ENCODE peak calls at places on chromosome 19, in ten cellular contexts. One of them, this sample, is unnamed.

GRCh38 chr19:39202998-39203355 is 1.1 kb downstream of the SYCN start:
- DNase-seq in esophagus squamous epithelium: no peak
- DNase-seq in lower lobe of right lung: no peak
- DNase-seq in dorsolateral prefrontal cortex: no peak
- DNase-seq in heart right ventricle: no peak
- DNase-seq in left ventricle myocardium inferior: no peak
- DNase-seq in colonic mucosa: no peak
- DNase-seq in lung: no peak
- DNase-seq in cardiac muscle cell: no peak
- DNase-seq in AG04450: no peak
- DNase-seq in this sample: no peak

GRCh38 chr19:38946229-38947010 is 15.7 kb downstream of the MRPS12 start:
- DNase-seq in esophagus squamous epithelium: no peak
- DNase-seq in lower lobe of right lung: no peak
- DNase-seq in dorsolateral prefrontal cortex: no peak
- DNase-seq in heart right ventricle: no peak
- DNase-seq in left ventricle myocardium inferior: no peak
- DNase-seq in colonic mucosa: no peak
- DNase-seq in lung: no peak
- DNase-seq in cardiac muscle cell: no peak
- DNase-seq in AG04450: no peak
- DNase-seq in this sample: no peak

GRCh38 chr19:18291590-18292459 is 10.4 kb upstream of the JUND start:
- DNase-seq in esophagus squamous epithelium: peak; percentile 52
- DNase-seq in lower lobe of right lung: peak; percentile 95
- DNase-seq in dorsolateral prefrontal cortex: peak; percentile 58
- DNase-seq in heart right ventricle: peak; percentile 87
- DNase-seq in left ventricle myocardium inferior: peak; percentile 86
- DNase-seq in colonic mucosa: peak; percentile 88
- DNase-seq in lung: peak; percentile 90
- DNase-seq in cardiac muscle cell: peak; percentile 85
- DNase-seq in AG04450: no peak
- DNase-seq in this sample: peak; percentile 88

GRCh38 chr19:41408256-41408655 is 10.6 kb downstream of the BCKDHA start:
- DNase-seq in esophagus squamous epithelium: no peak
- DNase-seq in lower lobe of right lung: no peak
- DNase-seq in dorsolateral prefrontal cortex: no peak
- DNase-seq in heart right ventricle: no peak
- DNase-seq in left ventricle myocardium inferior: no peak
- DNase-seq in colonic mucosa: no peak
- DNase-seq in lung: no peak
- DNase-seq in cardiac muscle cell: no peak
- DNase-seq in AG04450: no peak
- DNase-seq in this sample: no peak

GRCh38 chr19:18304496-18305312 is 18.2 kb downstream of the LSM4 start:
- DNase-seq in esophagus squamous epithelium: no peak
- DNase-seq in lower lobe of right lung: peak; percentile 85
- DNase-seq in dorsolateral prefrontal cortex: peak; percentile 59
- DNase-seq in heart right ventricle: peak; percentile 89
- DNase-seq in left ventricle myocardium inferior: peak; percentile 89
- DNase-seq in colonic mucosa: peak; percentile 67
- DNase-seq in lung: peak; percentile 78
- DNase-seq in cardiac muscle cell: peak; percentile 68
- DNase-seq in AG04450: no peak
- DNase-seq in this sample: peak; percentile 81

GRCh38 chr19:52992109-52993004 is 21.4 kb upstream of the ERVV-1 start:
- DNase-seq in esophagus squamous epithelium: no peak
- DNase-seq in lower lobe of right lung: no peak
- DNase-seq in dorsolateral prefrontal cortex: no peak
- DNase-seq in heart right ventricle: peak; percentile 22
- DNase-seq in left ventricle myocardium inferior: peak; percentile 18
- DNase-seq in colonic mucosa: peak; percentile 32
- DNase-seq in lung: no peak
- DNase-seq in cardiac muscle cell: peak; percentile 13
- DNase-seq in AG04450: no peak
- DNase-seq in this sample: no peak

GRCh38 chr19:2294377-2295335 is 12.7 kb upstream of the PEAK3 start:
- DNase-seq in esophagus squamous epithelium: no peak
- DNase-seq in lower lobe of right lung: no peak
- DNase-seq in dorsolateral prefrontal cortex: no peak
- DNase-seq in heart right ventricle: no peak
- DNase-seq in left ventricle myocardium inferior: no peak
- DNase-seq in colonic mucosa: no peak
- DNase-seq in lung: no peak
- DNase-seq in cardiac muscle cell: no peak
- DNase-seq in AG04450: no peak
- DNase-seq in this sample: peak; percentile 66

GRCh38 chr19:55642153-55643002 is 1.1 kb upstream of the ZNF581 start:
- DNase-seq in esophagus squamous epithelium: no peak
- DNase-seq in lower lobe of right lung: peak; percentile 65
- DNase-seq in dorsolateral prefrontal cortex: no peak
- DNase-seq in heart right ventricle: peak; percentile 35
- DNase-seq in left ventricle myocardium inferior: no peak
- DNase-seq in colonic mucosa: peak; percentile 57
- DNase-seq in lung: no peak
- DNase-seq in cardiac muscle cell: peak; percentile 50
- DNase-seq in AG04450: no peak
- DNase-seq in this sample: peak; percentile 42

GRCh38 chr19:39129116-39129515 is 3.5 kb downstream of the PAK4 start:
- DNase-seq in esophagus squamous epithelium: no peak
- DNase-seq in lower lobe of right lung: no peak
- DNase-seq in dorsolateral prefrontal cortex: no peak
- DNase-seq in heart right ventricle: no peak
- DNase-seq in left ventricle myocardium inferior: no peak
- DNase-seq in colonic mucosa: no peak
- DNase-seq in lung: no peak
- DNase-seq in cardiac muscle cell: no peak
- DNase-seq in AG04450: no peak
- DNase-seq in this sample: no peak

DNA sequence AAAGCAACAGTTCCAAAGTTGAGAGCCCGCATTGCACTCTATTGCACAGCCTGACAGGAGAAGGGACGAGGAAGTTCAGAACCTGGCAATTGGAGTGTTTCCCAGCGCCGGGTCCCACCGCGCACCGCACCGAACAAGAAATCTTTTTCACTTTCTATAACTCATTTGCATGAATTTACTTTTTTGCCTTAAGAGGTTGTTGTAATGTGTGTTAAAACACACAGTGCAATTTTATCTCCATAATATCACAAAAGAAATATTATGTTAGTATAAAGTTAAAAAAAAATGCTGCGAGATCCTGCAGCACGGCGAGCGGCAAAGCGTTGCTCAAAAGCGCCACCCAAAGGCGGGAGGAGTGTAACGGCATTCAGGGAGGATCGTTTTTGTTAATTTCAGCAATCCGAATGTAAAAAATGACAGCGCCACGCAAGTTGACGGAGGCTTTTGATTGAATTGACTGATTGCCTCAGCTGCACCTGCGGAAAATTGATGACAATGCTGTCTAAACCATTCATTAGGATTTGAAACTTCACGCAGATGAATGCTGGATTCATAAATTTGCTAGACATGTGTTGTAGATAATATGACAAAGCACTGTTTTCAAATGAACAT is 303.6 kb upstream of the ZNF507 start:
- DNase-seq in esophagus squamous epithelium: no peak
- DNase-seq in lower lobe of right lung: no peak
- DNase-seq in dorsolateral prefrontal cortex: peak; percentile 38
- DNase-seq in heart right ventricle: peak; percentile 57
- DNase-seq in left ventricle myocardium inferior: peak; percentile 27
- DNase-seq in colonic mucosa: peak; percentile 49
- DNase-seq in lung: peak; percentile 46
- DNase-seq in cardiac muscle cell: peak; percentile 69
- DNase-seq in AG04450: no peak
- DNase-seq in this sample: peak; percentile 69
- H3K4me3 ChIP-seq in esophagus squamous epithelium: peak overlapping the region; percentile 51
- H3K4me3 ChIP-seq in lower lobe of right lung: peak overlapping the region; percentile 49
- H3K4me3 ChIP-seq in dorsolateral prefrontal cortex: peak overlapping the region; percentile 16
- H3K4me3 ChIP-seq in heart right ventricle: peak overlapping the region; percentile 16
- H3K4me3 ChIP-seq in left ventricle myocardium inferior: peak overlapping the region; percentile 52
- H3K4me3 ChIP-seq in colonic mucosa: no peak overlapping the region
- H3K4me3 ChIP-seq in lung: no peak overlapping the region
- H3K4me3 ChIP-seq in cardiac muscle cell: peak overlapping the region; percentile 51
- H3K4me3 ChIP-seq in AG04450: no peak overlapping the region
- H3K4me3 ChIP-seq in this sample: peak overlapping the region; percentile 43

DNA sequence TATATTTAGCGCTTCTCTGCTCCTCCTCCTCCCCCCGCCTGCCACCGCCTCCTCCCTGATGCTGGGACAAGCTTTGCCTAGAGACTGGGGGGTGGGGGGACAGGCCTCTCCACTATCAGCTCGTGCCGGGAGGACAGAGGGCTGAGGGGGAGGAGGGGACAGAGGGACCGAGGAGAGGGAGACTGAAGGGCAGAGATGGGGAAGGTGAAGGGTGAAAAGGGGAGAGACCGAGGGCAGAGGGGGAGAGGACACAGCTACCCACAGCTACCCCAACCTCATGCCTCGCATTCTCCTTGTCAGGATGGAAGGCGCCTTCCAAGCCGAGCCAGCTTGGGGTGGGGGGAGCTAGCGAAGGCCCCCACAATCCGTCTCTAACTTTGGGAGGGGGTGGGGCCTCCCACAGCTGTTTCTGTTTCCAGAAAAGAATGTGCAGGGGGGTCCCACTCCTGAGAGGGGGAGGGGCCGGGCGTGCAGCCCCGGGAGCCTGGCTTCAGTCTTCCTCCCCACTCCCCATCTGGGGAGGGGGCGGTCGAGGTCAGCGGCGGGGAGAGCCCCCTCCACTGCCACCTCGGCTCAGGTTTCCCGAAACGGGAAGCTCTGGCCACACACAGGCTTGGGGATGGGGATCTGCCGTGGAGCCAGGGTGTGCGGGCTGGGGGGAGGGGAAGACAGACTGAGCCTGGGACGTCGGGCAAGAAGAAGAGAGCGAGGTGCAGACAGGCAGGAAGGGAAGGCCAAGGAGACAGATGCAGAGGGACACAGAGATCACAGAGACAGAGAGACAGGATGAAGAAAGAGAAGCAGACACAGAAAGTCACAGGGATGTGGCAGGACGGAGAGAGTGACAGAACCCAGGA is 1.6 kb downstream of the DACT3 start:
- DNase-seq in esophagus squamous epithelium: no peak
- DNase-seq in lower lobe of right lung: peak; percentile 51
- DNase-seq in dorsolateral prefrontal cortex: peak; percentile 51
- DNase-seq in heart right ventricle: peak; percentile 39
- DNase-seq in left ventricle myocardium inferior: no peak
- DNase-seq in colonic mucosa: peak; percentile 38
- DNase-seq in lung: no peak
- DNase-seq in cardiac muscle cell: peak; percentile 91
- DNase-seq in AG04450: no peak
- DNase-seq in this sample: peak; percentile 33
- H3K27me3 ChIP-seq in esophagus squamous epithelium: peaks cover 3% of the 10 kb centered on the region
- H3K27me3 ChIP-seq in lower lobe of right lung: peaks cover 34% of the 10 kb centered on the region
- H3K27me3 ChIP-seq in dorsolateral prefrontal cortex: no peaks in the 10 kb centered on the region
- H3K27me3 ChIP-seq in heart right ventricle: no peaks in the 10 kb centered on the region
- H3K27me3 ChIP-seq in left ventricle myocardium inferior: peaks cover 25% of the 10 kb centered on the region
- H3K27me3 ChIP-seq in colonic mucosa: peaks cover 30% of the 10 kb centered on the region
- H3K27me3 ChIP-seq in lung: no peaks in the 10 kb centered on the region
- H3K27me3 ChIP-seq in cardiac muscle cell: no peaks in the 10 kb centered on the region
- H3K27me3 ChIP-seq in AG04450: no peaks in the 10 kb centered on the region
- H3K27me3 ChIP-seq in this sample: no peaks in the 10 kb centered on the region

DNA sequence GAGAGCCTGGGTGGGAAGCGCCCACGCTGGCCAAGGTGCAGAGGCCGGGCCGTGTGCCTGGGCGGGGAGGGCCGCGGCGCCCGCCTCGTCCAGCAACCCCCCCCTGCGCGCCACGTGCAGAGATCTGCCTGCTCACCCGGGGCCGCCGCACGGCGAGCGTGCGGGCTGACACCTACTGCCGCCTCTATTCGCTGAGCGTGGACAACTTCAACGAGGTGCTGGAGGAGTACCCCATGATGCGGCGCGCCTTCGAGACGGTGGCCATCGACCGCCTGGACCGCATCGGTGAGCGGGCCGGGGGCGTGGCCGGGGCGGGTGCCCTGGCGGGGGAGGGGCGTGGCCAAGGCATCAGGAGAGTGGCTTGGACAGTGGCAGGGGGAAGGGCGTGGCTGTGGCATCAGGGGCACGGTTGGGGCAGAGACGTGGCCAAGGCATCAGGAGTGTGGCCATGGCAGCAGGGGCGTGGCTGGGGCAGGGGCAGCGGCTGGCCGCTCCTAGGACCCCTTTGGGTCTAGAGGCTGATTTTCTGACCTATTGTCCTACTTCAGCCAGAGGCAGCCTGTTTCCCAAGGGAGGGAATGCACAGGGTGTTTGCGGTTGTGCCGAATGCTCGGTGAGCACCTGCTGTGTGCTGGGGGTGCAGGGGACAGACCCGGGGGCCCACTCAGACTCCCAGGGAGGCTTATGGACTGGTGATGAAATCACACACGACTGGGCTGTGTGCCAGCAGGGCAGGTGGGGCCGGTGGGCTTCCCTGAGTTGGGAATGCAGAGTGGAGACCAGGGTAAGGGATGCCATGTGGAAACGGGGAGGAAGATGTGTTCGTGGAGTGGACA is 19.4 kb downstream of the POLRMT start:
- DNase-seq in esophagus squamous epithelium: no peak
- DNase-seq in lower lobe of right lung: no peak
- DNase-seq in dorsolateral prefrontal cortex: no peak
- DNase-seq in heart right ventricle: no peak
- DNase-seq in left ventricle myocardium inferior: no peak
- DNase-seq in colonic mucosa: no peak
- DNase-seq in lung: no peak
- DNase-seq in cardiac muscle cell: no peak
- DNase-seq in AG04450: no peak
- DNase-seq in this sample: no peak
- TF ChIP-seq CTCF in esophagus squamous epithelium: no peak
- TF ChIP-seq CTCF in lower lobe of right lung: no peak
- TF ChIP-seq CTCF in dorsolateral prefrontal cortex: no peak
- TF ChIP-seq CTCF in heart right ventricle: no peak
- TF ChIP-seq CTCF in left ventricle myocardium inferior: no peak
- TF ChIP-seq CTCF in colonic mucosa: no peak
- TF ChIP-seq CTCF in lung: no peak
- TF ChIP-seq CTCF in cardiac muscle cell: no peak
- TF ChIP-seq CTCF in AG04450: no peak
- TF ChIP-seq CTCF in this sample: no peak

DNA sequence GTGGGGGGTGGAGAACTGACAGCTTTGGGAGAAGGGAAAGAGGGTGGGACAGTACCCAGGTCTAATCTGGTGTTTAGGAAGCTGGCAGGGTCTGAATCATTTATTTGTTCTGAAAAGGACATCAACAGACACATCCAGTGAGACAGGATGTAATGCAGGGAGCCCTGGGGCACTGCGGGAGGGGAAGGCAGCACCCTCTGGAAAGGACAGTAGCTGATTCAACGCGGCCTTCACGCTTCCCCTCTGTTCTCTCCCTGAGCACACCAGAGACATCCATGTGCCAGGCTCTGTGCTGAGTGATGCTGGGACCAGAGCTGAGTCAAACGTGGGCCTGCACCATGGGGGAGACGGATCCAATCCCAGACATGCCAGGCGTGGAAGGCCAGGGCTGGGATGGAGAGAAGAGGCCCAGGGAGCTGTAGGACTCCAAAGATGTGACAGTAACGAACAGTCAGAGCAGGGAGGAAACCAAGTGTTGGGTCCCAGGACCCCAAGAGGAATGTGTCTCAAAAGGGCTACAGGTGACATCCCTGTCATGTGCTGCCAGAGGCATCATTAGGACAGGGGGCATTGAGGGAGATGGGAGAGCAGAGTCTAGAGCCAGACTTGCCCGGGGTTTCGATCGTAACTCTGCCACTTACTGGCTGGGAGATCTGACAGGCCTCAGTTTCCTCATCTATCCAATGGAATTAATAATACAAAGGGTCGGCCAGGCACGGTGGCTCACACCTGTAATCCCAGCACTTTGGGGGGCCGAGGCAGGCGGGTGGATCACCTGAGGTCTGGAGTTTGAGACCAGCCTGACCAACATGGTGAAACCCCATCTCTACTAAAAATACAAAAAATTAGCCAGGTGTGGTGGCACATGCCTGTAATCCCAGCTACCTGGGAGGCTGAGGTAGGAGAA is 1.7 kb downstream of the ETFB start:
- DNase-seq in esophagus squamous epithelium: no peak
- DNase-seq in lower lobe of right lung: no peak
- DNase-seq in dorsolateral prefrontal cortex: peak; percentile 72
- DNase-seq in heart right ventricle: no peak
- DNase-seq in left ventricle myocardium inferior: no peak
- DNase-seq in colonic mucosa: no peak
- DNase-seq in lung: no peak
- DNase-seq in cardiac muscle cell: no peak
- DNase-seq in AG04450: no peak
- DNase-seq in this sample: no peak
- H3K4me3 ChIP-seq in esophagus squamous epithelium: no peak overlapping the region
- H3K4me3 ChIP-seq in lower lobe of right lung: no peak overlapping the region
- H3K4me3 ChIP-seq in dorsolateral prefrontal cortex: peak overlapping the region; percentile 68
- H3K4me3 ChIP-seq in heart right ventricle: no peak overlapping the region
- H3K4me3 ChIP-seq in left ventricle myocardium inferior: peak overlapping the region; percentile 86
- H3K4me3 ChIP-seq in colonic mucosa: no peak overlapping the region
- H3K4me3 ChIP-seq in lung: no peak overlapping the region
- H3K4me3 ChIP-seq in cardiac muscle cell: no peak overlapping the region
- H3K4me3 ChIP-seq in AG04450: no peak overlapping the region
- H3K4me3 ChIP-seq in this sample: no peak overlapping the region

This sample was measured in A673.